ENCODE peak calls at places on chromosomes 3 and 15, in four cellular contexts. A is fibroblast of pulmonary artery; H is activated CD8-positive, alpha-beta memory T cell treated with anti-CD3 and anti-CD28 coated beads, Interleukin-2, amount 50 U/mL, for 4 hours; W is M059J. J is an unnamed sample.

GRCh38 chr3:61136191-61136590 is 115.1 kb downstream of the FHIT start:
- DNase-seq in A (no peak), H (no peak), W (no peak), J (no peak)

GRCh38 chr3:54696313-54696712 is 231.5 kb downstream of the LRTM1 start:
- DNase-seq in A (no peak), H (no peak), W (peak), J (no peak)

GRCh38 chr15:101578443-101578894 is 73.7 kb downstream of the TM2D3 start:
- DNase-seq in A (peak), H (no peak), W (peak), J (peak)

GRCh38 chr15:70584441-70584837 is 178.9 kb downstream of the UACA start:
- DNase-seq in A (no peak), H (no peak), W (no peak), J (no peak)

GRCh38 chr3:73848173-73848751 is 223.5 kb upstream of the PDZRN3 start:
- DNase-seq in A (peak), H (no peak), W (peak), J (peak)

GRCh38 chr3:100386437-100387064 is 14.3 kb downstream of the TOMM70 start:
- DNase-seq in A (no peak), H (no peak), W (no peak), J (no peak)

GRCh38 chr3:27596920-27597319 is 112.7 kb upstream of the SLC4A7 start:
- DNase-seq in A (no peak), H (no peak), W (peak), J (no peak)

GRCh38 chr3:187742351-187743171 is 2.7 kb downstream of the BCL6 start:
- DNase-seq in A (peak), H (no peak), W (peak), J (no peak)

GRCh38 chr3:42702982-42703694 is 540 bp upstream of the HHATL start:
- DNase-seq in A (no peak), H (no peak), W (no peak), J (no peak)

J was measured in A673.